ENCODE peak calls at places on chromosomes 12 and 14, in seven cellular contexts. One of them, this sample, is unnamed.

GRCh38 chr12:52259850-52260249 is 14.6 kb upstream of the KRT86 start:
- DNase-seq in lower lobe of right lung: peak
- DNase-seq in neural progenitor cell: no peak
- DNase-seq in progenitor cell of endocrine pancreas: no peak
- DNase-seq in stomach: no peak
- DNase-seq in endothelial cell: no peak
- DNase-seq in fibroblast of mammary gland: no peak
- DNase-seq in this sample: no peak

GRCh38 chr12:81294325-81295190 is 216.7 kb downstream of the ACSS3 start:
- DNase-seq in progenitor cell of endocrine pancreas: no peak
- DNase-seq in endothelial cell: no peak
- DNase-seq in neural progenitor cell: no peak
- DNase-seq in lower lobe of right lung: no peak
- DNase-seq in stomach: no peak
- DNase-seq in fibroblast of mammary gland: peak
- DNase-seq in this sample: no peak

GRCh38 chr12:128830505-128830893 is 6.7 kb upstream of the SLC15A4 start:
- DNase-seq in lower lobe of right lung: no peak
- DNase-seq in neural progenitor cell: no peak
- DNase-seq in endothelial cell: no peak
- DNase-seq in fibroblast of mammary gland: no peak
- DNase-seq in stomach: no peak
- DNase-seq in progenitor cell of endocrine pancreas: no peak
- DNase-seq in this sample: no peak

GRCh38 chr14:103433902-103434563 is 48.8 kb downstream of the MARK3 start:
- DNase-seq in fibroblast of mammary gland: no peak
- DNase-seq in endothelial cell: no peak
- DNase-seq in neural progenitor cell: no peak
- DNase-seq in progenitor cell of endocrine pancreas: no peak
- DNase-seq in lower lobe of right lung: no peak
- DNase-seq in stomach: no peak
- DNase-seq in this sample: no peak

GRCh38 chr12:69052613-69053408 is 119.8 kb upstream of the CPM start:
- DNase-seq in neural progenitor cell: no peak
- DNase-seq in fibroblast of mammary gland: peak
- DNase-seq in progenitor cell of endocrine pancreas: no peak
- DNase-seq in stomach: no peak
- DNase-seq in lower lobe of right lung: no peak
- DNase-seq in endothelial cell: no peak
- DNase-seq in this sample: peak

GRCh38 chr12:58249610-58250009 is 308.2 kb downstream of the ATP23 start:
- DNase-seq in neural progenitor cell: no peak
- DNase-seq in fibroblast of mammary gland: peak
- DNase-seq in endothelial cell: no peak
- DNase-seq in lower lobe of right lung: no peak
- DNase-seq in progenitor cell of endocrine pancreas: no peak
- DNase-seq in stomach: no peak
- DNase-seq in this sample: no peak

GRCh38 chr12:64385019-64385418 is 5.5 kb downstream of the C12orf56 start:
- DNase-seq in stomach: no peak
- DNase-seq in fibroblast of mammary gland: no peak
- DNase-seq in neural progenitor cell: no peak
- DNase-seq in progenitor cell of endocrine pancreas: no peak
- DNase-seq in lower lobe of right lung: no peak
- DNase-seq in endothelial cell: no peak
- DNase-seq in this sample: no peak

GRCh38 chr14:69259531-69260245 is at the start of gene GALNT16:
- DNase-seq in neural progenitor cell: peak
- DNase-seq in stomach: peak
- DNase-seq in endothelial cell: peak
- DNase-seq in fibroblast of mammary gland: no peak
- DNase-seq in lower lobe of right lung: no peak
- DNase-seq in progenitor cell of endocrine pancreas: peak
- DNase-seq in this sample: no peak

GRCh38 chr12:46387697-46388096 is 15.1 kb upstream of the SLC38A2 start:
- DNase-seq in stomach: no peak
- DNase-seq in neural progenitor cell: no peak
- DNase-seq in lower lobe of right lung: no peak
- DNase-seq in endothelial cell: no peak
- DNase-seq in fibroblast of mammary gland: no peak
- DNase-seq in progenitor cell of endocrine pancreas: no peak
- DNase-seq in this sample: peak

GRCh38 chr12:10130042-10130441 is at the start of gene CLEC7A:
- DNase-seq in neural progenitor cell: no peak
- DNase-seq in lower lobe of right lung: no peak
- DNase-seq in endothelial cell: no peak
- DNase-seq in progenitor cell of endocrine pancreas: no peak
- DNase-seq in fibroblast of mammary gland: no peak
- DNase-seq in stomach: no peak
- DNase-seq in this sample: no peak

GRCh38 chr12:132886529-132887477 is 602 bp downstream of the CHFR start:
- DNase-seq in fibroblast of mammary gland: no peak
- DNase-seq in neural progenitor cell: no peak
- DNase-seq in endothelial cell: peak
- DNase-seq in progenitor cell of endocrine pancreas: peak
- DNase-seq in lower lobe of right lung: peak
- DNase-seq in stomach: peak
- DNase-seq in this sample: peak

GRCh38 chr12:49105504-49106120 is 5.0 kb downstream of the LMBR1L start:
- DNase-seq in neural progenitor cell: no peak
- DNase-seq in lower lobe of right lung: no peak
- DNase-seq in fibroblast of mammary gland: peak
- DNase-seq in stomach: no peak
- DNase-seq in progenitor cell of endocrine pancreas: no peak
- DNase-seq in endothelial cell: no peak
- DNase-seq in this sample: no peak

GRCh38 chr12:132208153-132208823 is 64.0 kb downstream of the NOC4L start:
- DNase-seq in progenitor cell of endocrine pancreas: no peak
- DNase-seq in neural progenitor cell: no peak
- DNase-seq in lower lobe of right lung: no peak
- DNase-seq in endothelial cell: no peak
- DNase-seq in stomach: no peak
- DNase-seq in fibroblast of mammary gland: no peak
- DNase-seq in this sample: no peak

GRCh38 chr14:102772781-102773570 is 4.3 kb upstream of the TRAF3 start:
- DNase-seq in fibroblast of mammary gland: no peak
- DNase-seq in progenitor cell of endocrine pancreas: no peak
- DNase-seq in lower lobe of right lung: peak
- DNase-seq in endothelial cell: peak
- DNase-seq in stomach: no peak
- DNase-seq in neural progenitor cell: peak
- DNase-seq in this sample: no peak

GRCh38 chr12:108828774-108829173 is 28.6 kb downstream of the SSH1 start:
- DNase-seq in endothelial cell: no peak
- DNase-seq in neural progenitor cell: no peak
- DNase-seq in progenitor cell of endocrine pancreas: no peak
- DNase-seq in fibroblast of mammary gland: peak
- DNase-seq in stomach: no peak
- DNase-seq in lower lobe of right lung: peak
- DNase-seq in this sample: no peak

GRCh38 chr14:68627868-68628604 is 164.8 kb downstream of the ZFP36L1 start:
- DNase-seq in endothelial cell: peak
- DNase-seq in stomach: peak
- DNase-seq in neural progenitor cell: peak
- DNase-seq in lower lobe of right lung: peak
- DNase-seq in progenitor cell of endocrine pancreas: peak
- DNase-seq in fibroblast of mammary gland: no peak
- DNase-seq in this sample: peak

GRCh38 chr12:52879394-52880351 is 25.2 kb downstream of the KRT8 start:
- DNase-seq in endothelial cell: peak
- DNase-seq in lower lobe of right lung: peak
- DNase-seq in stomach: peak
- DNase-seq in fibroblast of mammary gland: peak
- DNase-seq in progenitor cell of endocrine pancreas: peak
- DNase-seq in neural progenitor cell: peak
- DNase-seq in this sample: peak

GRCh38 chr12:58491296-58491695 is 429.0 kb downstream of the LRIG3 start:
- DNase-seq in lower lobe of right lung: no peak
- DNase-seq in stomach: no peak
- DNase-seq in progenitor cell of endocrine pancreas: no peak
- DNase-seq in neural progenitor cell: no peak
- DNase-seq in fibroblast of mammary gland: peak
- DNase-seq in endothelial cell: no peak
- DNase-seq in this sample: no peak

GRCh38 chr12:4112290-4112689 is 161.3 kb upstream of the CCND2 start:
- DNase-seq in endothelial cell: no peak
- DNase-seq in stomach: no peak
- DNase-seq in lower lobe of right lung: no peak
- DNase-seq in fibroblast of mammary gland: no peak
- DNase-seq in neural progenitor cell: no peak
- DNase-seq in progenitor cell of endocrine pancreas: no peak
- DNase-seq in this sample: no peak
- TF ChIP-seq CTCF in endothelial cell: no peak
- TF ChIP-seq CTCF in stomach: no peak
- TF ChIP-seq CTCF in lower lobe of right lung: no peak
- TF ChIP-seq CTCF in fibroblast of mammary gland: no peak
- TF ChIP-seq CTCF in neural progenitor cell: no peak
- TF ChIP-seq CTCF in progenitor cell of endocrine pancreas: no peak
- TF ChIP-seq CTCF in this sample: no peak

DNA sequence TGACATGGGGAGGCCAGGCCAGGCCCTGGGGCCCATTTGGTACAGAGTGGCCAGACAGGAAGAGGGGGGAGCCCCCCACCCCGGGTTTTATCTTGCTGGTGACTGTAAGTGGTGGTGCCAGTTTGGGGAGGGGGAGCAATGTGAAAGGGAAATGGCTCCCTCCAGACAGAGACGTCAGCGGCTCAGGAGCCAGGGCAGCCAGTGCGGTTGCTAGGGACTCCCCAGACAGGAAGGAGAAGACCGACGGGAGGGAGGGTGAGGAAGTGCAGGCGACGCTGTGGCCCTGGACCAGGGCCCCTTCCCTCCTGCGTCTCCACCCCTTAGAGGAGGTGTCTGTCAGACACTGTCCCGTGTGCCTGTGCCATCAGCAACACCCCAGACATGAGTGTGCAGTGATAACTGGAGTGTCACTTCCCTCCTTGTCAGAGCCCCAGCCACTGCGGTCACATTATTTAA is 7.0 kb downstream of the VASH1 start:
- DNase-seq in lower lobe of right lung: peak
- DNase-seq in endothelial cell: peak
- DNase-seq in stomach: peak
- DNase-seq in progenitor cell of endocrine pancreas: no peak
- DNase-seq in neural progenitor cell: peak
- DNase-seq in fibroblast of mammary gland: no peak
- DNase-seq in this sample: peak
- TF ChIP-seq CTCF in lower lobe of right lung: no peak
- TF ChIP-seq CTCF in endothelial cell: no peak
- TF ChIP-seq CTCF in stomach: no peak
- TF ChIP-seq CTCF in progenitor cell of endocrine pancreas: no peak
- TF ChIP-seq CTCF in neural progenitor cell: no peak
- TF ChIP-seq CTCF in fibroblast of mammary gland: no peak
- TF ChIP-seq CTCF in this sample: no peak

DNA sequence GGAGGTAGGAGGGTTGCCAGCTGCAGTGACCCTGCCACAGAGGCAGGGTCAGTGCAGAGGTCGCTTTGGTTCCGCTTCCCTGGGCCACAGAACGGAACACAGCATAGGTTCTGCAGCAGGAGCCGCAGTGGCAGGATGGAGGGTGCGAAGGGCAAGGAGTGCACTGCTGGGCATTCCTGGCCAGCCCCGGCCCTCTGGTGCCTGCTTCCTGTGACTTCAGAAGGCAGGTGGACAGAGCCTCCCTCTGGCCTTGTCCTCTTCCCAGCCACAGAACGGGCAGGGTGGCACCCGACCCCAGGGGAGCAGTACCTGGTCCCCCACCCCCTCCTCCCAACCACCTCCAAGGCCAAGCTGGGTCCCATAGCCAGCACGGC is 37.7 kb downstream of the SLC8B1 start:
- DNase-seq in stomach: no peak
- DNase-seq in fibroblast of mammary gland: no peak
- DNase-seq in progenitor cell of endocrine pancreas: no peak
- DNase-seq in neural progenitor cell: no peak
- DNase-seq in lower lobe of right lung: no peak
- DNase-seq in endothelial cell: no peak
- DNase-seq in this sample: no peak
- TF ChIP-seq CTCF in stomach: no peak
- TF ChIP-seq CTCF in fibroblast of mammary gland: no peak
- TF ChIP-seq CTCF in progenitor cell of endocrine pancreas: no peak
- TF ChIP-seq CTCF in neural progenitor cell: no peak
- TF ChIP-seq CTCF in lower lobe of right lung: no peak
- TF ChIP-seq CTCF in endothelial cell: no peak
- TF ChIP-seq CTCF in this sample: no peak

GRCh38 chr12:84723988-84724387 is 188.6 kb downstream of the SLC6A15 start:
- DNase-seq in progenitor cell of endocrine pancreas: no peak
- DNase-seq in stomach: no peak
- DNase-seq in lower lobe of right lung: no peak
- DNase-seq in fibroblast of mammary gland: no peak
- DNase-seq in neural progenitor cell: no peak
- DNase-seq in endothelial cell: no peak
- DNase-seq in this sample: no peak

GRCh38 chr12:84719997-84720396 is 192.6 kb downstream of the SLC6A15 start:
- DNase-seq in stomach: no peak
- DNase-seq in endothelial cell: no peak
- DNase-seq in lower lobe of right lung: no peak
- DNase-seq in fibroblast of mammary gland: no peak
- DNase-seq in neural progenitor cell: no peak
- DNase-seq in progenitor cell of endocrine pancreas: no peak
- DNase-seq in this sample: no peak

GRCh38 chr12:84718901-84719300 is 193.7 kb downstream of the SLC6A15 start:
- DNase-seq in progenitor cell of endocrine pancreas: no peak
- DNase-seq in fibroblast of mammary gland: no peak
- DNase-seq in stomach: no peak
- DNase-seq in lower lobe of right lung: no peak
- DNase-seq in endothelial cell: no peak
- DNase-seq in neural progenitor cell: no peak
- DNase-seq in this sample: no peak
- TF ChIP-seq CTCF in progenitor cell of endocrine pancreas: no peak
- TF ChIP-seq CTCF in fibroblast of mammary gland: no peak
- TF ChIP-seq CTCF in stomach: no peak
- TF ChIP-seq CTCF in lower lobe of right lung: no peak
- TF ChIP-seq CTCF in endothelial cell: no peak
- TF ChIP-seq CTCF in neural progenitor cell: no peak
- TF ChIP-seq CTCF in this sample: no peak

GRCh38 chr14:78975734-78976133 is 805.6 kb downstream of the NRXN3 start:
- DNase-seq in neural progenitor cell: no peak
- DNase-seq in fibroblast of mammary gland: no peak
- DNase-seq in endothelial cell: no peak
- DNase-seq in stomach: no peak
- DNase-seq in lower lobe of right lung: no peak
- DNase-seq in progenitor cell of endocrine pancreas: no peak
- DNase-seq in this sample: no peak
- TF ChIP-seq CTCF in neural progenitor cell: no peak
- TF ChIP-seq CTCF in fibroblast of mammary gland: no peak
- TF ChIP-seq CTCF in endothelial cell: no peak
- TF ChIP-seq CTCF in stomach: no peak
- TF ChIP-seq CTCF in lower lobe of right lung: no peak
- TF ChIP-seq CTCF in progenitor cell of endocrine pancreas: no peak
- TF ChIP-seq CTCF in this sample: no peak

This sample was measured in activated CD8-positive, alpha-beta T cell treated with anti-CD3 and anti-CD28 coated beads for 36 hours.